ENCODE peak calls at places on chromosomes 2 and 18, in five cellular contexts. One of them, this sample, is unnamed.

GRCh38 chr2:108271691-108272253 is 16.9 kb upstream of the SULT1C2 start:
- DNase-seq in aorta: no peak
- DNase-seq in CD8-positive, alpha-beta memory T cell: no peak
- DNase-seq in PC-9: peak; percentile 75
- DNase-seq in ovary: no peak
- DNase-seq in this sample: no peak

GRCh38 chr2:99420751-99421299 is 69.0 kb downstream of the REV1 start:
- DNase-seq in aorta: no peak
- DNase-seq in CD8-positive, alpha-beta memory T cell: no peak
- DNase-seq in PC-9: no peak
- DNase-seq in ovary: no peak
- DNase-seq in this sample: no peak

GRCh38 chr18:41761329-41762028 is 193.6 kb upstream of the PIK3C3 start:
- DNase-seq in aorta: no peak
- DNase-seq in CD8-positive, alpha-beta memory T cell: no peak
- DNase-seq in PC-9: peak; percentile 89
- DNase-seq in ovary: no peak
- DNase-seq in this sample: no peak

GRCh38 chr2:128317186-128317897 is 1.3 kb downstream of the HS6ST1 start:
- DNase-seq in aorta: peak; percentile 77
- DNase-seq in CD8-positive, alpha-beta memory T cell: peak; percentile 29
- DNase-seq in PC-9: no peak
- DNase-seq in ovary: peak; percentile 21
- DNase-seq in this sample: no peak

GRCh38 chr2:232196802-232197201 is 181.7 kb upstream of the ALPP start:
- DNase-seq in aorta: no peak
- DNase-seq in CD8-positive, alpha-beta memory T cell: no peak
- DNase-seq in PC-9: no peak
- DNase-seq in ovary: no peak
- DNase-seq in this sample: no peak

GRCh38 chr18:463442-464310 is 36.8 kb downstream of the COLEC12 start:
- DNase-seq in aorta: no peak
- DNase-seq in CD8-positive, alpha-beta memory T cell: no peak
- DNase-seq in PC-9: no peak
- DNase-seq in ovary: no peak
- DNase-seq in this sample: no peak

GRCh38 chr18:45654677-45655076 is 39.4 kb downstream of the SLC14A2 start:
- DNase-seq in aorta: no peak
- DNase-seq in CD8-positive, alpha-beta memory T cell: no peak
- DNase-seq in PC-9: no peak
- DNase-seq in ovary: no peak
- DNase-seq in this sample: no peak

GRCh38 chr18:73824684-73825083 is 322.9 kb downstream of the FBXO15 start:
- DNase-seq in aorta: no peak
- DNase-seq in CD8-positive, alpha-beta memory T cell: no peak
- DNase-seq in PC-9: peak; percentile 28
- DNase-seq in ovary: no peak
- DNase-seq in this sample: no peak

GRCh38 chr2:69960821-69961220 is 610 bp downstream of the ASPRV1 start:
- DNase-seq in aorta: no peak
- DNase-seq in CD8-positive, alpha-beta memory T cell: no peak
- DNase-seq in PC-9: no peak
- DNase-seq in ovary: no peak
- DNase-seq in this sample: no peak

GRCh38 chr18:3758531-3758930 is 308.6 kb downstream of the TGIF1 start:
- DNase-seq in aorta: no peak
- DNase-seq in CD8-positive, alpha-beta memory T cell: no peak
- DNase-seq in PC-9: peak; percentile 56
- DNase-seq in ovary: no peak
- DNase-seq in this sample: no peak

DNA sequence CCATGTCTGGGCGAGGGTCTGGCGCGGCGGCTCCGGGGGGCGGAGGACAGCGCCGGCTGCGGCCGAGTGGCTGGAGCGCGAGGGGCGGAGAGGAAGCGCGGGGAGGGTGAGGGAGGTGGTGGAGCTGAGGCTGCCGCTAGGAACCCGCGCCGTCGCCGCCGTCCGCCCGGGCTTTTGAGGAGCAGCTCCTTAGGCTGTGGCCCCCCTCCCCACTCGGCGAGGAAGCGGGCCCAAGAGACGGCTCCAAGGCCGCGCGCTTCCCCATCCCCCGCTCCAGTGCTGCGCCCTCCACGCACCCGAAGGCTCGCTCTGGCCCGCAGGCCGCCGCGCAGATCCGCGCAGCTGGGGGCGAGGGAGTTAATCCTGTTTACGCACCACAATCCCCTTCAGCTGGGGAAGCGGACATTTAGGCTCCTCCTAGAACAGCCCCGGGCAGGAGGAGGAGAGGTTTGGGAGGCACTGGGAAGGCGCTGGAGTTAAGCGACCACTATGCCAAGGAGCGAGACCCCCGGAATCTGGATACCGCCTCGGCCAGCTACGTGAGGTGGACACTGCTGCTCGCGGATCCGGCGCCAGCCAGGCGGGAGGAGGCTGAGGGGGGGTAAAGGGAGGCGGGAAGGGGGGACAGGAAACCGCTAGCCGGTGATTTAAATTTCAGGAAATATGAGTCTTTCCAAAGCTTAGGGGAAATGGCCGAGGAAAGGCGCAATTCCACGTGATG is at the start of gene CNRIP1:
- DNase-seq in aorta: peak; percentile 90
- DNase-seq in CD8-positive, alpha-beta memory T cell: no peak
- DNase-seq in PC-9: no peak
- DNase-seq in ovary: peak; percentile 88
- DNase-seq in this sample: peak; percentile 76
- H3K4me3 ChIP-seq in aorta: peak within 1 kb of the TSS; percentile 33
- H3K4me3 ChIP-seq in CD8-positive, alpha-beta memory T cell: no peak within 1 kb of the TSS
- H3K4me3 ChIP-seq in PC-9: no peak within 1 kb of the TSS
- H3K4me3 ChIP-seq in ovary: peak within 1 kb of the TSS; percentile 64
- H3K4me3 ChIP-seq in this sample: peak within 1 kb of the TSS; percentile 88

GRCh38 chr2:33588246-33588645 is 10.9 kb downstream of the FAM98A start:
- DNase-seq in aorta: no peak
- DNase-seq in CD8-positive, alpha-beta memory T cell: no peak
- DNase-seq in PC-9: no peak
- DNase-seq in ovary: no peak
- DNase-seq in this sample: no peak
- H3K4me1 ChIP-seq in aorta: no peaks in the 10 kb centered on the region
- H3K4me1 ChIP-seq in CD8-positive, alpha-beta memory T cell: no peaks in the 10 kb centered on the region
- H3K4me1 ChIP-seq in PC-9: no peaks in the 10 kb centered on the region
- H3K4me1 ChIP-seq in ovary: peaks cover 4% of the 10 kb centered on the region
- H3K4me1 ChIP-seq in this sample: peaks cover 59% of the 10 kb centered on the region

DNA sequence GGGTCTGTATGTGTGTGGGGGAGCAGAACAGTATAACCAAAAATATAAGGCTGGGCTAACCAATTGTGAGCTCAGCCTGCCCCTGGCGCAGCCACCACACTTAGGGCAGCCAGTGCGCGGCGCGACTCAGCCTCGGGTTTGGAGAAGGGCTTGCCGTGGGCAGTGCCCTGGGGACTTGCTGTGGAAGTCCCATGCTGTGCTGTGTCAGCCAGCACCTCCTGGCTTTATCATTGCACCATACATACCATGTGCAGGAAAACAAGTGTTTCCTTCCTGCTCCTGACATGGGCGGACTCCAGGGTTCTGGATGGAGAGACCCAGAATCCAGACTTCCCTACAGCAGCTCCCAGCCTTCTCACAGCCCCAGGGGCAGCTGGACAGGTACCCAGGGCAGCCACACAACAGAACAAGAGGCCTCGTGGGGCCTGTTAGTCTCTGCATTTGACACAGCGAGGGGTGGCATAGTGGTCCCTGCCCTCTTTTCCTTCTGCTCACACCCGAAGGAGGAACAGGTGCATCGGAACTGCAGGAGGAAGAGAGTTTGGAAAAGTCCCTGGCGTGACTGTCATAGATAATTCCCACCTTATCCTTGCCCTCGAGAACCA is 54.2 kb downstream of the SDC1 start:
- DNase-seq in aorta: no peak
- DNase-seq in CD8-positive, alpha-beta memory T cell: no peak
- DNase-seq in PC-9: no peak
- DNase-seq in ovary: no peak
- DNase-seq in this sample: no peak
- H3K27ac ChIP-seq in aorta: no peak overlapping the region
- H3K27ac ChIP-seq in CD8-positive, alpha-beta memory T cell: no peak overlapping the region
- H3K27ac ChIP-seq in PC-9: no peak overlapping the region
- H3K27ac ChIP-seq in ovary: no peak overlapping the region
- H3K27ac ChIP-seq in this sample: no peak overlapping the region

GRCh38 chr2:43905871-43906270 is 67.1 kb downstream of the ABCG8 start:
- DNase-seq in aorta: no peak
- DNase-seq in CD8-positive, alpha-beta memory T cell: no peak
- DNase-seq in PC-9: no peak
- DNase-seq in ovary: no peak
- DNase-seq in this sample: no peak
- H3K4me3 ChIP-seq in aorta: no peak overlapping the region
- H3K4me3 ChIP-seq in CD8-positive, alpha-beta memory T cell: no peak overlapping the region
- H3K4me3 ChIP-seq in PC-9: no peak overlapping the region
- H3K4me3 ChIP-seq in ovary: no peak overlapping the region
- H3K4me3 ChIP-seq in this sample: no peak overlapping the region

GRCh38 chr18:35032113-35032512 is 9.1 kb upstream of the MAPRE2 start:
- DNase-seq in aorta: no peak
- DNase-seq in CD8-positive, alpha-beta memory T cell: no peak
- DNase-seq in PC-9: no peak
- DNase-seq in ovary: no peak
- DNase-seq in this sample: no peak
- H3K4me1 ChIP-seq in aorta: peaks cover 2% of the 10 kb centered on the region
- H3K4me1 ChIP-seq in CD8-positive, alpha-beta memory T cell: peaks cover 50% of the 10 kb centered on the region
- H3K4me1 ChIP-seq in PC-9: no peaks in the 10 kb centered on the region
- H3K4me1 ChIP-seq in ovary: no peaks in the 10 kb centered on the region
- H3K4me1 ChIP-seq in this sample: peaks cover 16% of the 10 kb centered on the region